ENCODE peak calls at places on chromosome 12, in seven cellular contexts. G is A673, O is adrenal gland, P is PC-9, M is PC-3, U is ascending aorta, B is SK-N-SH. E is an unnamed sample.

GRCh38 chr12:131699434-131699833 is 11.5 kb upstream of the SFSWAP start:
- DNase-seq in O (no peak), G (no peak), M (peak), P (no peak), U (no peak), B (no peak), E (no peak)

GRCh38 chr12:124500232-124501079 is 67.0 kb downstream of the NCOR2 start:
- DNase-seq in M (peak), U (no peak), P (peak), O (no peak), G (no peak), B (no peak), E (no peak)

GRCh38 chr12:124684971-124685688 is 117.7 kb upstream of the NCOR2 start:
- DNase-seq in B (no peak), G (no peak), O (peak), U (no peak), P (no peak), M (peak), E (peak)

GRCh38 chr12:75812341-75813018 is 219.1 kb downstream of the PHLDA1 start:
- DNase-seq in P (no peak), M (no peak), O (no peak), G (peak), B (peak), U (no peak), E (no peak)

GRCh38 chr12:2890388-2891239 is at the start of gene TULP3:
- DNase-seq in G (peak), O (peak), B (peak), P (peak), M (peak), U (peak), E (peak)

GRCh38 chr12:12813120-12814101 is at the start of gene DDX47:
- DNase-seq in P (peak), O (peak), U (peak), B (peak), M (peak), G (peak), E (peak)

GRCh38 chr12:130651188-130651587 is 64.9 kb downstream of the RIMBP2 start:
- DNase-seq in B (no peak), G (no peak), U (no peak), P (no peak), O (no peak), M (no peak), E (no peak)

GRCh38 chr12:12804432-12804886 is 8.7 kb upstream of the DDX47 start:
- DNase-seq in B (no peak), M (peak), U (no peak), O (no peak), G (no peak), P (peak), E (no peak)

GRCh38 chr12:107332726-107333125 is 239.4 kb upstream of the CRY1 start:
- DNase-seq in B (no peak), M (no peak), U (no peak), O (no peak), G (no peak), P (no peak), E (no peak)

GRCh38 chr12:19440019-19440858 is 947 bp downstream of the AEBP2 start:
- DNase-seq in M (peak), G (peak), U (no peak), B (peak), O (peak), P (peak), E (peak)

GRCh38 chr12:83052890-83053541 is 366.3 kb downstream of the TMTC2 start:
- DNase-seq in G (no peak), P (no peak), B (no peak), O (no peak), U (no peak), M (no peak), E (no peak)

GRCh38 chr12:15638231-15638630 is 151.0 kb downstream of the EPS8 start:
- DNase-seq in M (no peak), G (no peak), O (no peak), P (no peak), U (no peak), B (no peak), E (no peak)

GRCh38 chr12:29216797-29217583 is 67.9 kb downstream of the FAR2 start:
- DNase-seq in U (no peak), O (no peak), P (no peak), B (no peak), M (no peak), G (peak), E (no peak)

GRCh38 chr12:48388430-48388829 is 37.7 kb upstream of the ZNF641 start:
- DNase-seq in G (no peak), P (no peak), U (no peak), M (peak), B (no peak), O (no peak), E (no peak)

GRCh38 chr12:92075425-92075891 is 70.2 kb downstream of the BTG1 start:
- DNase-seq in M (no peak), U (no peak), B (no peak), P (no peak), O (peak), G (no peak), E (no peak)

GRCh38 chr12:30862486-30862885 is 64.1 kb upstream of the TSPAN11 start:
- DNase-seq in U (no peak), P (no peak), O (no peak), M (peak), B (peak), G (peak), E (no peak)

GRCh38 chr12:11840350-11840749 is 190.9 kb downstream of the ETV6 start:
- DNase-seq in B (no peak), P (no peak), M (no peak), U (no peak), O (no peak), G (no peak), E (no peak)

GRCh38 chr12:91331371-91331770 is 148.8 kb upstream of the DCN start:
- DNase-seq in P (no peak), B (no peak), G (no peak), U (no peak), M (peak), O (no peak), E (no peak)

GRCh38 chr12:4564819-4565218 is 2.8 kb downstream of the DYRK4 start:
- DNase-seq in U (no peak), G (no peak), P (no peak), M (no peak), B (no peak), O (no peak), E (no peak)

GRCh38 chr12:120067084-120067869 is 49.3 kb downstream of the RAB35 start:
- DNase-seq in U (no peak), P (no peak), M (no peak), B (no peak), O (no peak), G (no peak), E (no peak)

GRCh38 chr12:93526786-93527428 is 45.6 kb upstream of the SOCS2 start:
- DNase-seq in O (peak), U (no peak), M (peak), B (no peak), P (peak), G (peak), E (no peak)

GRCh38 chr12:68158427-68158826 is 1.1 kb downstream of the IFNG start:
- DNase-seq in G (peak), B (no peak), U (no peak), P (no peak), O (no peak), M (peak), E (no peak)

GRCh38 chr12:14664434-14665023 is 31.9 kb downstream of the GUCY2C start:
- DNase-seq in P (peak), B (peak), M (peak), G (peak), U (no peak), O (peak), E (peak)

GRCh38 chr12:1702708-1703107 is 11.8 kb downstream of the ADIPOR2 start:
- DNase-seq in M (no peak), P (no peak), B (no peak), U (no peak), G (no peak), O (no peak), E (no peak)

GRCh38 chr12:124457287-124458219 is 109.9 kb downstream of the NCOR2 start:
- DNase-seq in U (peak), M (no peak), O (peak), G (peak), B (no peak), P (peak), E (peak)

GRCh38 chr12:93380480-93381121 is 2.9 kb downstream of the NUDT4 start:
- DNase-seq in G (peak), O (no peak), B (peak), U (no peak), P (no peak), M (peak), E (no peak)

GRCh38 chr12:115251727-115252126 is 567.8 kb upstream of the TBX3 start:
- DNase-seq in G (no peak), B (no peak), O (no peak), P (no peak), M (no peak), U (no peak), E (no peak)

GRCh38 chr12:115253049-115253448 is 569.1 kb upstream of the TBX3 start:
- DNase-seq in B (no peak), P (no peak), G (no peak), O (no peak), U (no peak), M (no peak), E (no peak)

GRCh38 chr12:115255257-115255656 is 571.3 kb upstream of the TBX3 start:
- DNase-seq in P (no peak), U (no peak), O (no peak), M (no peak), G (no peak), B (peak), E (no peak)

GRCh38 chr12:115245005-115245404 is 561.0 kb upstream of the TBX3 start:
- DNase-seq in O (no peak), P (no peak), U (no peak), G (no peak), B (no peak), M (no peak), E (no peak)

GRCh38 chr12:115249878-115250277 is 565.9 kb upstream of the TBX3 start:
- DNase-seq in G (no peak), O (no peak), M (no peak), U (no peak), B (peak), P (no peak), E (no peak)
- TF ChIP-seq CTCF in G (no peak), O (no peak), M (no peak), U (no peak), B (no peak), P (no peak), E (no peak)

DNA sequence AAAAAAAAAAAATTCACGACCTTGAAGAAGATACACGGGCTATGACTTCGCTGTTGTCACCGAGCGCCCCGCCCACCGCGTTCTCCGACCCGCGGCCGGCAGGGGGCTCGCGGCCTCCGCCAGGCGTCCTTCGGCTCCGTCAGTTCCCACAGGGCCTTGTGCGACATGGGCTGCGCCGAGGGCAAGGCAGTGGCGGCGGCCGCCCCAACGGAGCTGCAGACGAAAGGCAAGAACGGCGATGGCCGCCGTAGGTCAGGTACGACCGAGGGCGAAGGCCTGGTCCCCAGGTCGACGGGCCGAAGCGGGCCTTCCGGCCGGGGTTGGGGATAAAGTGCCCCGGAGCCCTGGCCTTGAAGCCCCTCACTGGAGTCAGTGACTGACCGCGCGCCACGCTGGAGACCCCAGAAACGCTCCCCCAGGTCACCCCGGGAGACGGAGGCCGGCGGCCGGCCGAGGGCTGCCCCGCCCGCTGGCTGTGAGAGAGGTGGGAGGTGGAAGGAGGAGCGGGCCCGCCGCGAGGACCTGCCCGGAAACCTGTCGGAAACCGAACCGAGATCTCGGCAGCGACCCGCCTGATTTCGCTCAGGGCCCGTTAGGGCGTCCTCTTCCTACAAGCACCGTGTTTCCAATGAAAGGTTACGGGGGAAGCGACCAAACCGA is at the start of gene TXNRD1:
- DNase-seq in O (peak), G (peak), U (peak), P (peak), M (no peak), B (no peak), E (peak)
- H3K4me3 ChIP-seq in O (peak), G (peak), U (peak), P (peak), M (no peak), B (no peak), E (peak)

GRCh38 chr12:56518570-56518969 is 3.0 kb upstream of the RBMS2 start:
- DNase-seq in M (peak), O (no peak), P (peak), U (no peak), B (no peak), G (no peak), E (no peak)

GRCh38 chr12:56517854-56518253 is 3.8 kb upstream of the RBMS2 start:
- DNase-seq in G (no peak), B (no peak), U (no peak), M (peak), O (no peak), P (peak), E (no peak)

GRCh38 chr12:56521590-56522371 is at the start of gene RBMS2:
- DNase-seq in G (peak), P (peak), U (peak), O (peak), B (peak), M (peak), E (peak)

GRCh38 chr12:56521209-56521589 is 421 bp upstream of the RBMS2 start:
- DNase-seq in M (no peak), P (no peak), B (no peak), G (no peak), O (peak), U (no peak), E (no peak)

GRCh38 chr12:56520025-56520810 is 1.4 kb upstream of the RBMS2 start:
- DNase-seq in G (peak), U (no peak), B (no peak), M (no peak), P (no peak), O (no peak), E (no peak)
- H3K27ac ChIP-seq in G (peak), U (peak), B (peak), M (peak), P (peak), O (peak), E (peak)

DNA sequence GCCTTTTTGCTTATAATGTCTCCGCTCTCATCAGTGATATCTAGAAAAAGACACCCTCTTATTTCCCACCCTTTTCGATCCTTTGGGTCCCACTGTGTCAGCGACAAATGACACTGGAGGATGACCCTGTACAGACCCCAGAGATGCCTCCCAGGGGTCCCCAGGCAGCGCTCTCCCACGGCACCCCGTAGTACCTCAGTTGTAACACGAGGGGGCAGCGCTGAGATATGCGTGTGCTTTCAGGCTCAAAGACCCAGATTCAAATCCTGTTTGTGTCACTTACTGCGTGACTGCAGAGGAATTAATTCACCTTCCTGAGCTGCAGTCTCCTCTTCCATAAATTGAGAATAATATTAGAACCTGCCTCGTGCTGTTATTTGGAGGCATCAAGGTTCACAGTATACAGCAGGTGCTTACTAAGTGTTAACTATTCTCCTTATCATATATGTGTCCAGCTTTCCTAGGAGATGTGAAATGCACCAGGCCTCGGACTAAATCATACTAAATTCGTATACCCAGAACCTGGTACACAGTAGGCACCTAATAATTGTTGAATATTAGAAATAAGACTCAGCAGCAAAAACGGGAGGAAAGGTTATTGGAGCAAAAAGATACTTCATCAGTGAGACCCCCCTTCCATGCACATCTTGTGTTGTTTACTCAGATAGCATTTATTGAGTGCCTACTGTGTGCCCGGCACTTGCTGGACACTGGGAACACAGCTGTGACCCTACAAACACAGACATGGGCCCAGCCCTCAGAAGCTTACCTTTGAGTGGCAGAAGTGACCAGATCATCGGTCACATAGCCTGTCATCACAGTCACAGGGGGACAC is 99.9 kb downstream of the PHETA1 start:
- DNase-seq in B (peak), O (no peak), M (peak), P (no peak), G (peak), U (no peak), E (no peak)
- TF ChIP-seq CTCF in B (peak), O (peak), M (peak), P (peak), G (peak), U (no peak), E (no peak)

DNA sequence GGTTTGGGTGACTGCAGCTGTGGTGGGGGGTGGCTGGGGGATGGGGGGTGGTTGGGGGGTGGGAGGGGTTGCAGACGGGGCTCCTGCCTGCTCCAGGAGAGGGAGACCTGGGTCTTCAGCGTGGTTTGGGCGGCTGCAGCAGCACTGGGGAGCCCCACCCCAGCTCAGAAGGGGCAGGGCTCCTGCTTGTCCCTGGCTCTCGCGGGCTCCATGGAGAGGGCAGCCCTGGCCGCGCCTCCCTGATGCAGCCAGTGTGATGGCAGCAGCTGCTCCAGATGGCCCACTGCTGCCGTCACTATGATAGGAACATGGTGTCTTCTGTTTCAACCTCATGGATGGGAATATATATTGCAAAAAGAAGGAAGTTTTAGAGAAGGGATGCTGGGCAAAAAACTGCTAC is 22.9 kb downstream of the TRHDE start:
- DNase-seq in M (no peak), B (no peak), P (no peak), O (no peak), G (no peak), U (no peak), E (no peak)
- H3K4me3 ChIP-seq in M (peak), B (no peak), P (no peak), O (no peak), G (no peak), U (no peak), E (no peak)

GRCh38 chr12:46657416-46658411 is 168.1 kb downstream of the SLC38A4 start:
- DNase-seq in U (no peak), M (no peak), G (no peak), P (no peak), O (no peak), B (no peak), E (no peak)
- H3K27ac ChIP-seq in U (peak), M (no peak), G (peak), P (no peak), O (no peak), B (peak), E (no peak)

DNA sequence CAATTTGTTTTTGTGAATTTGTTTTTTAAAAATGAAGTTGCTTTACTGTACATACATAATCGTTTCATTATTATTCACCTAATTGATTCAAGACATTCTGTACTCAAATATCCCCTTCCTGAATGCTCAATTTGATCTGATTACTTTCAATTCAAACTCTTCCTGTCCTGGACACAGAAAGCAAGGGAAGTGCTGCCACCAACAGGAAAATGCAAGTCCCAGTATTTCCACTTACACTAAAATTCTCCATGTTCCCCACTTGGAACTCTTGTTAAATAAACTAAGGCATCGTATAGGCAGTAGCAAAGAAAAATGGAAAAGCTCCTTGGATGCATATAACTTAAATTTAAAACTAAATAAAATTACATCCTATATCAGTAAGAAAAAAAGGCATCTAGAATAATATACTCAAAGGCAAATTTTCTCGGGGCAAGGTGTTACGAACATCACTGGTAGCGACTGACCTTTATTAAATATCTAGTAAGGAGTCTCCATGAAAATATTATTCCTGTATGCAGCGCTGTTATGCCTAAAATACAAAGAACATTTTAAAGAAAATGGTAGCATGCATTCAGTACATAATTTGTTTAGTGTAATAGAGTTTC is 72.0 kb upstream of the DBX2 start:
- DNase-seq in O (no peak), P (no peak), U (no peak), G (peak), B (peak), M (peak), E (no peak)
- TF ChIP-seq CTCF in O (no peak), P (peak), U (no peak), G (peak), B (peak), M (peak), E (no peak)

E was measured in ovary.